ENCODE peak calls at places on chromosomes 3 and 15, in ten cellular contexts. One of them, this sample, is unnamed.

GRCh38 chr15:85973584-85974347 is 105.9 kb upstream of the AGBL1 start:
- DNase-seq in stomach: no peak
- DNase-seq in endothelial cell of umbilical vein: no peak
- DNase-seq in HCT116: no peak
- DNase-seq in esophagus muscularis mucosa: no peak
- DNase-seq in suprapubic skin: no peak
- DNase-seq in breast epithelium: no peak
- DNase-seq in SK-N-SH: no peak
- DNase-seq in HL-60: no peak
- DNase-seq in transverse colon: no peak
- DNase-seq in this sample: no peak

GRCh38 chr15:68010366-68010765 is 43.7 kb upstream of the PIAS1 start:
- DNase-seq in stomach: no peak
- DNase-seq in endothelial cell of umbilical vein: no peak
- DNase-seq in HCT116: no peak
- DNase-seq in esophagus muscularis mucosa: no peak
- DNase-seq in suprapubic skin: no peak
- DNase-seq in breast epithelium: no peak
- DNase-seq in SK-N-SH: no peak
- DNase-seq in HL-60: no peak
- DNase-seq in transverse colon: no peak
- DNase-seq in this sample: no peak

GRCh38 chr15:42608767-42609488 is 33.5 kb downstream of the STARD9 start:
- DNase-seq in stomach: no peak
- DNase-seq in endothelial cell of umbilical vein: no peak
- DNase-seq in HCT116: no peak
- DNase-seq in esophagus muscularis mucosa: no peak
- DNase-seq in suprapubic skin: no peak
- DNase-seq in breast epithelium: no peak
- DNase-seq in SK-N-SH: no peak
- DNase-seq in HL-60: no peak
- DNase-seq in transverse colon: no peak
- DNase-seq in this sample: no peak

GRCh38 chr15:66738116-66738515 is 36.1 kb downstream of the SMAD6 start:
- DNase-seq in stomach: no peak
- DNase-seq in endothelial cell of umbilical vein: no peak
- DNase-seq in HCT116: no peak
- DNase-seq in esophagus muscularis mucosa: no peak
- DNase-seq in suprapubic skin: no peak
- DNase-seq in breast epithelium: no peak
- DNase-seq in SK-N-SH: no peak
- DNase-seq in HL-60: no peak
- DNase-seq in transverse colon: no peak
- DNase-seq in this sample: peak

GRCh38 chr3:14866627-14867026 is 47.9 kb downstream of the FGD5 start:
- DNase-seq in stomach: no peak
- DNase-seq in endothelial cell of umbilical vein: no peak
- DNase-seq in HCT116: no peak
- DNase-seq in esophagus muscularis mucosa: no peak
- DNase-seq in suprapubic skin: no peak
- DNase-seq in breast epithelium: no peak
- DNase-seq in SK-N-SH: no peak
- DNase-seq in HL-60: no peak
- DNase-seq in transverse colon: no peak
- DNase-seq in this sample: no peak

GRCh38 chr15:68868296-68868695 is 47.6 kb upstream of the ANP32A start:
- DNase-seq in stomach: no peak
- DNase-seq in endothelial cell of umbilical vein: no peak
- DNase-seq in HCT116: no peak
- DNase-seq in esophagus muscularis mucosa: no peak
- DNase-seq in suprapubic skin: no peak
- DNase-seq in breast epithelium: no peak
- DNase-seq in SK-N-SH: no peak
- DNase-seq in HL-60: no peak
- DNase-seq in transverse colon: no peak
- DNase-seq in this sample: no peak

GRCh38 chr3:158709666-158710083 is 22.6 kb downstream of the RARRES1 start:
- DNase-seq in stomach: no peak
- DNase-seq in endothelial cell of umbilical vein: peak
- DNase-seq in HCT116: no peak
- DNase-seq in esophagus muscularis mucosa: no peak
- DNase-seq in suprapubic skin: no peak
- DNase-seq in breast epithelium: no peak
- DNase-seq in SK-N-SH: no peak
- DNase-seq in HL-60: no peak
- DNase-seq in transverse colon: no peak
- DNase-seq in this sample: no peak

GRCh38 chr3:189455796-189456195 is 175.4 kb upstream of the TP63 start:
- DNase-seq in stomach: no peak
- DNase-seq in endothelial cell of umbilical vein: no peak
- DNase-seq in HCT116: no peak
- DNase-seq in esophagus muscularis mucosa: no peak
- DNase-seq in suprapubic skin: no peak
- DNase-seq in breast epithelium: no peak
- DNase-seq in SK-N-SH: no peak
- DNase-seq in HL-60: no peak
- DNase-seq in transverse colon: no peak
- DNase-seq in this sample: no peak

GRCh38 chr3:77079988-77080585 is 40.2 kb downstream of the ROBO2 start:
- DNase-seq in stomach: no peak
- DNase-seq in endothelial cell of umbilical vein: no peak
- DNase-seq in HCT116: no peak
- DNase-seq in esophagus muscularis mucosa: no peak
- DNase-seq in suprapubic skin: no peak
- DNase-seq in breast epithelium: no peak
- DNase-seq in SK-N-SH: no peak
- DNase-seq in HL-60: no peak
- DNase-seq in transverse colon: no peak
- DNase-seq in this sample: no peak

GRCh38 chr3:57992430-57993213 is 15.6 kb upstream of the FLNB start:
- DNase-seq in stomach: no peak
- DNase-seq in endothelial cell of umbilical vein: no peak
- DNase-seq in HCT116: no peak
- DNase-seq in esophagus muscularis mucosa: no peak
- DNase-seq in suprapubic skin: no peak
- DNase-seq in breast epithelium: no peak
- DNase-seq in SK-N-SH: no peak
- DNase-seq in HL-60: no peak
- DNase-seq in transverse colon: peak
- DNase-seq in this sample: no peak
- H3K27ac ChIP-seq in stomach: no peak
- H3K27ac ChIP-seq in endothelial cell of umbilical vein: no peak
- H3K27ac ChIP-seq in HCT116: no peak
- H3K27ac ChIP-seq in esophagus muscularis mucosa: no peak
- H3K27ac ChIP-seq in suprapubic skin: no peak
- H3K27ac ChIP-seq in breast epithelium: no peak
- H3K27ac ChIP-seq in SK-N-SH: no peak
- H3K27ac ChIP-seq in HL-60: no peak
- H3K27ac ChIP-seq in transverse colon: peak
- H3K27ac ChIP-seq in this sample: no peak

GRCh38 chr15:40461958-40462357 is 8.8 kb upstream of the CHST14 start:
- DNase-seq in stomach: no peak
- DNase-seq in endothelial cell of umbilical vein: no peak
- DNase-seq in HCT116: no peak
- DNase-seq in esophagus muscularis mucosa: no peak
- DNase-seq in suprapubic skin: no peak
- DNase-seq in breast epithelium: no peak
- DNase-seq in SK-N-SH: no peak
- DNase-seq in HL-60: no peak
- DNase-seq in transverse colon: no peak
- DNase-seq in this sample: no peak
- TF ChIP-seq POLR2AphosphoS5 in stomach: no peak
- TF ChIP-seq POLR2AphosphoS5 in endothelial cell of umbilical vein: no peak
- TF ChIP-seq POLR2AphosphoS5 in HCT116: no peak
- TF ChIP-seq POLR2AphosphoS5 in esophagus muscularis mucosa: no peak
- TF ChIP-seq POLR2AphosphoS5 in suprapubic skin: no peak
- TF ChIP-seq POLR2AphosphoS5 in breast epithelium: no peak
- TF ChIP-seq POLR2AphosphoS5 in SK-N-SH: no peak
- TF ChIP-seq POLR2AphosphoS5 in HL-60: no peak
- TF ChIP-seq POLR2AphosphoS5 in transverse colon: no peak
- TF ChIP-seq POLR2AphosphoS5 in this sample: no peak

GRCh38 chr3:132380979-132381944 is 36.0 kb upstream of the DNAJC13 start:
- DNase-seq in stomach: no peak
- DNase-seq in endothelial cell of umbilical vein: no peak
- DNase-seq in HCT116: no peak
- DNase-seq in esophagus muscularis mucosa: no peak
- DNase-seq in suprapubic skin: no peak
- DNase-seq in breast epithelium: no peak
- DNase-seq in SK-N-SH: no peak
- DNase-seq in HL-60: no peak
- DNase-seq in transverse colon: no peak
- DNase-seq in this sample: no peak
- H3K27ac ChIP-seq in stomach: no peak
- H3K27ac ChIP-seq in endothelial cell of umbilical vein: no peak
- H3K27ac ChIP-seq in HCT116: no peak
- H3K27ac ChIP-seq in esophagus muscularis mucosa: no peak
- H3K27ac ChIP-seq in suprapubic skin: no peak
- H3K27ac ChIP-seq in breast epithelium: no peak
- H3K27ac ChIP-seq in SK-N-SH: no peak
- H3K27ac ChIP-seq in HL-60: no peak
- H3K27ac ChIP-seq in transverse colon: no peak
- H3K27ac ChIP-seq in this sample: no peak

DNA sequence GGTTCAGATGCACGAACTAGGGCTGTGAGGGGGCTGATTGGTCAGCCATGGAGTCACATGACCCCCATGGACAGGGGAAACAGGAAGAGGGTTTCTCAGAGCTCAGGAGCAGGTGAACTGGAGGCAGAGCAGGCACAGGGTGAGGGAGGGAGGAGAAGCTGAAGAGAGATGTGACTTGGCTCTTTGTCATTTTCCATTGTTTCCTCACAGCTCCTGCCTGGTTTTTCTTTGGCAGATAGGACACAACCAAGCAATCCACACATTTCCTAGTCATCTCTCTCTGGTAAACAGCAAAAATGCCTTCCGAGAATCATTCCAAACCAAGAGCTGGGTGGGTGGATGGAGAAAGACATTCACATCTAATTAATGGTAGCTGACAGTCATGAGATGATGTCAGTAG is 43.4 kb upstream of the LMCD1 start:
- DNase-seq in stomach: no peak
- DNase-seq in endothelial cell of umbilical vein: no peak
- DNase-seq in HCT116: no peak
- DNase-seq in esophagus muscularis mucosa: no peak
- DNase-seq in suprapubic skin: no peak
- DNase-seq in breast epithelium: no peak
- DNase-seq in SK-N-SH: no peak
- DNase-seq in HL-60: no peak
- DNase-seq in transverse colon: no peak
- DNase-seq in this sample: no peak
- TF ChIP-seq POLR2AphosphoS5 in stomach: peak
- TF ChIP-seq POLR2AphosphoS5 in endothelial cell of umbilical vein: no peak
- TF ChIP-seq POLR2AphosphoS5 in HCT116: no peak
- TF ChIP-seq POLR2AphosphoS5 in esophagus muscularis mucosa: no peak
- TF ChIP-seq POLR2AphosphoS5 in suprapubic skin: no peak
- TF ChIP-seq POLR2AphosphoS5 in breast epithelium: no peak
- TF ChIP-seq POLR2AphosphoS5 in SK-N-SH: no peak
- TF ChIP-seq POLR2AphosphoS5 in HL-60: no peak
- TF ChIP-seq POLR2AphosphoS5 in transverse colon: no peak
- TF ChIP-seq POLR2AphosphoS5 in this sample: no peak